ENCODE peak calls at places on chromosome 9, in seven cellular contexts. One of them, this sample, is unnamed.
A peak's percentile ranks its signal among the peaks of the same experiment; 100 is the strongest.

GRCh38 chr9:120902286-120902685 is 24.3 kb downstream of the TRAF1 start:
- DNase-seq in GM23248: no peak
- DNase-seq in T-helper 2 cell: no peak
- DNase-seq in AG08395: no peak
- DNase-seq in aorta: no peak
- DNase-seq in stimulated activated CD4-positive, alpha-beta T cell treated with anti-CD3 and anti-CD28 coated beads, Interleukin-4, amount 100 ng/mL, for 24 hours: no peak
- DNase-seq in GDM1: no peak
- DNase-seq in this sample: no peak

GRCh38 chr9:135075234-135076142 is 12.0 kb upstream of the OLFM1 start:
- DNase-seq in T-helper 2 cell: no peak
- DNase-seq in aorta: no peak
- DNase-seq in GDM1: no peak
- DNase-seq in GM23248: peak; percentile 80
- DNase-seq in stimulated activated CD4-positive, alpha-beta T cell treated with anti-CD3 and anti-CD28 coated beads, Interleukin-4, amount 100 ng/mL, for 24 hours: no peak
- DNase-seq in AG08395: peak; percentile 76
- DNase-seq in this sample: no peak

GRCh38 chr9:134220311-134220710 is 55.9 kb upstream of the RNU6ATAC start:
- DNase-seq in GDM1: no peak
- DNase-seq in stimulated activated CD4-positive, alpha-beta T cell treated with anti-CD3 and anti-CD28 coated beads, Interleukin-4, amount 100 ng/mL, for 24 hours: no peak
- DNase-seq in AG08395: no peak
- DNase-seq in GM23248: no peak
- DNase-seq in aorta: peak; percentile 9
- DNase-seq in T-helper 2 cell: no peak
- DNase-seq in this sample: no peak

GRCh38 chr9:7237473-7238243 is 479.9 kb downstream of the KDM4C start:
- DNase-seq in AG08395: peak; percentile 65
- DNase-seq in GDM1: no peak
- DNase-seq in GM23248: peak; percentile 64
- DNase-seq in T-helper 2 cell: no peak
- DNase-seq in stimulated activated CD4-positive, alpha-beta T cell treated with anti-CD3 and anti-CD28 coated beads, Interleukin-4, amount 100 ng/mL, for 24 hours: no peak
- DNase-seq in aorta: no peak
- DNase-seq in this sample: peak; percentile 22

GRCh38 chr9:69637801-69638200 is 34.4 kb downstream of the APBA1 start:
- DNase-seq in GM23248: peak; percentile 85
- DNase-seq in GDM1: no peak
- DNase-seq in T-helper 2 cell: no peak
- DNase-seq in stimulated activated CD4-positive, alpha-beta T cell treated with anti-CD3 and anti-CD28 coated beads, Interleukin-4, amount 100 ng/mL, for 24 hours: no peak
- DNase-seq in AG08395: peak; percentile 67
- DNase-seq in aorta: no peak
- DNase-seq in this sample: peak; percentile 9

GRCh38 chr9:16870606-16871357 is at the start of gene BNC2:
- DNase-seq in T-helper 2 cell: no peak
- DNase-seq in stimulated activated CD4-positive, alpha-beta T cell treated with anti-CD3 and anti-CD28 coated beads, Interleukin-4, amount 100 ng/mL, for 24 hours: no peak
- DNase-seq in GDM1: no peak
- DNase-seq in aorta: peak; percentile 81
- DNase-seq in AG08395: peak; percentile 49
- DNase-seq in GM23248: peak; percentile 75
- DNase-seq in this sample: no peak

GRCh38 chr9:128072144-128073021 is 4.4 kb downstream of the SLC25A25 start:
- DNase-seq in GDM1: no peak
- DNase-seq in GM23248: peak; percentile 85
- DNase-seq in AG08395: no peak
- DNase-seq in T-helper 2 cell: peak; percentile 33
- DNase-seq in stimulated activated CD4-positive, alpha-beta T cell treated with anti-CD3 and anti-CD28 coated beads, Interleukin-4, amount 100 ng/mL, for 24 hours: peak; percentile 68
- DNase-seq in aorta: peak; percentile 92
- DNase-seq in this sample: peak; percentile 67

GRCh38 chr9:4933177-4933576 is 51.9 kb upstream of the JAK2 start:
- DNase-seq in AG08395: peak; percentile 4
- DNase-seq in stimulated activated CD4-positive, alpha-beta T cell treated with anti-CD3 and anti-CD28 coated beads, Interleukin-4, amount 100 ng/mL, for 24 hours: no peak
- DNase-seq in GM23248: peak; percentile 49
- DNase-seq in aorta: no peak
- DNase-seq in T-helper 2 cell: no peak
- DNase-seq in GDM1: no peak
- DNase-seq in this sample: no peak

GRCh38 chr9:99973455-99973854 is 67.0 kb downstream of the STX17 start:
- DNase-seq in AG08395: no peak
- DNase-seq in stimulated activated CD4-positive, alpha-beta T cell treated with anti-CD3 and anti-CD28 coated beads, Interleukin-4, amount 100 ng/mL, for 24 hours: no peak
- DNase-seq in aorta: no peak
- DNase-seq in GM23248: no peak
- DNase-seq in GDM1: no peak
- DNase-seq in T-helper 2 cell: no peak
- DNase-seq in this sample: no peak

GRCh38 chr9:104872959-104873850 is 54.8 kb downstream of the ABCA1 start:
- DNase-seq in GM23248: peak; percentile 95
- DNase-seq in GDM1: peak; percentile 26
- DNase-seq in T-helper 2 cell: no peak
- DNase-seq in AG08395: peak; percentile 88
- DNase-seq in stimulated activated CD4-positive, alpha-beta T cell treated with anti-CD3 and anti-CD28 coated beads, Interleukin-4, amount 100 ng/mL, for 24 hours: no peak
- DNase-seq in aorta: peak; percentile 65
- DNase-seq in this sample: peak; percentile 90

GRCh38 chr9:134284273-134284672 is 42.0 kb upstream of the RXRA start:
- DNase-seq in AG08395: no peak
- DNase-seq in T-helper 2 cell: no peak
- DNase-seq in GM23248: peak; percentile 19
- DNase-seq in GDM1: no peak
- DNase-seq in aorta: no peak
- DNase-seq in stimulated activated CD4-positive, alpha-beta T cell treated with anti-CD3 and anti-CD28 coated beads, Interleukin-4, amount 100 ng/mL, for 24 hours: no peak
- DNase-seq in this sample: peak; percentile 70

GRCh38 chr9:1235650-1236401 is 185.7 kb downstream of the DMRT2 start:
- DNase-seq in GM23248: no peak
- DNase-seq in stimulated activated CD4-positive, alpha-beta T cell treated with anti-CD3 and anti-CD28 coated beads, Interleukin-4, amount 100 ng/mL, for 24 hours: no peak
- DNase-seq in GDM1: no peak
- DNase-seq in AG08395: no peak
- DNase-seq in T-helper 2 cell: no peak
- DNase-seq in aorta: no peak
- DNase-seq in this sample: no peak

GRCh38 chr9:71819115-71819739 is 50.9 kb upstream of the CEMIP2 start:
- DNase-seq in T-helper 2 cell: peak; percentile 15
- DNase-seq in stimulated activated CD4-positive, alpha-beta T cell treated with anti-CD3 and anti-CD28 coated beads, Interleukin-4, amount 100 ng/mL, for 24 hours: peak; percentile 62
- DNase-seq in GM23248: peak; percentile 53
- DNase-seq in GDM1: no peak
- DNase-seq in aorta: no peak
- DNase-seq in AG08395: peak; percentile 35
- DNase-seq in this sample: peak; percentile 56

GRCh38 chr9:12740845-12741244 is 34.0 kb upstream of the LURAP1L start:
- DNase-seq in AG08395: no peak
- DNase-seq in GDM1: no peak
- DNase-seq in aorta: no peak
- DNase-seq in T-helper 2 cell: no peak
- DNase-seq in stimulated activated CD4-positive, alpha-beta T cell treated with anti-CD3 and anti-CD28 coated beads, Interleukin-4, amount 100 ng/mL, for 24 hours: no peak
- DNase-seq in GM23248: peak; percentile 72
- DNase-seq in this sample: peak; percentile 23

GRCh38 chr9:125409637-125410521 is 148.3 kb downstream of the GAPVD1 start:
- DNase-seq in stimulated activated CD4-positive, alpha-beta T cell treated with anti-CD3 and anti-CD28 coated beads, Interleukin-4, amount 100 ng/mL, for 24 hours: peak; percentile 57
- DNase-seq in GM23248: peak; percentile 42
- DNase-seq in AG08395: peak; percentile 59
- DNase-seq in T-helper 2 cell: no peak
- DNase-seq in aorta: peak; percentile 38
- DNase-seq in GDM1: no peak
- DNase-seq in this sample: peak; percentile 26

GRCh38 chr9:134405527-134405926 is 79.3 kb downstream of the RXRA start:
- DNase-seq in T-helper 2 cell: no peak
- DNase-seq in GDM1: peak; percentile 50
- DNase-seq in aorta: no peak
- DNase-seq in stimulated activated CD4-positive, alpha-beta T cell treated with anti-CD3 and anti-CD28 coated beads, Interleukin-4, amount 100 ng/mL, for 24 hours: no peak
- DNase-seq in GM23248: no peak
- DNase-seq in AG08395: no peak
- DNase-seq in this sample: no peak

GRCh38 chr9:123550797-123551196 is 194.8 kb downstream of the CRB2 start:
- DNase-seq in stimulated activated CD4-positive, alpha-beta T cell treated with anti-CD3 and anti-CD28 coated beads, Interleukin-4, amount 100 ng/mL, for 24 hours: no peak
- DNase-seq in aorta: no peak
- DNase-seq in T-helper 2 cell: no peak
- DNase-seq in AG08395: no peak
- DNase-seq in GDM1: no peak
- DNase-seq in GM23248: no peak
- DNase-seq in this sample: no peak

GRCh38 chr9:90925581-90926257 is 124.1 kb downstream of the SYK start:
- DNase-seq in GDM1: no peak
- DNase-seq in AG08395: peak; percentile 84
- DNase-seq in stimulated activated CD4-positive, alpha-beta T cell treated with anti-CD3 and anti-CD28 coated beads, Interleukin-4, amount 100 ng/mL, for 24 hours: no peak
- DNase-seq in T-helper 2 cell: no peak
- DNase-seq in aorta: no peak
- DNase-seq in GM23248: peak; percentile 73
- DNase-seq in this sample: peak; percentile 23

GRCh38 chr9:96126321-96126881 is 175.6 kb downstream of the HSD17B3 start:
- DNase-seq in T-helper 2 cell: no peak
- DNase-seq in stimulated activated CD4-positive, alpha-beta T cell treated with anti-CD3 and anti-CD28 coated beads, Interleukin-4, amount 100 ng/mL, for 24 hours: no peak
- DNase-seq in aorta: no peak
- DNase-seq in AG08395: no peak
- DNase-seq in GM23248: no peak
- DNase-seq in GDM1: no peak
- DNase-seq in this sample: no peak

GRCh38 chr9:125332527-125332926 is 70.9 kb downstream of the GAPVD1 start:
- DNase-seq in stimulated activated CD4-positive, alpha-beta T cell treated with anti-CD3 and anti-CD28 coated beads, Interleukin-4, amount 100 ng/mL, for 24 hours: peak; percentile 37
- DNase-seq in aorta: no peak
- DNase-seq in T-helper 2 cell: no peak
- DNase-seq in AG08395: no peak
- DNase-seq in GM23248: no peak
- DNase-seq in GDM1: no peak
- DNase-seq in this sample: no peak

GRCh38 chr9:1676771-1677170 is 338.4 kb upstream of the SMARCA2 start:
- DNase-seq in AG08395: no peak
- DNase-seq in GDM1: no peak
- DNase-seq in T-helper 2 cell: no peak
- DNase-seq in GM23248: no peak
- DNase-seq in aorta: no peak
- DNase-seq in stimulated activated CD4-positive, alpha-beta T cell treated with anti-CD3 and anti-CD28 coated beads, Interleukin-4, amount 100 ng/mL, for 24 hours: no peak
- DNase-seq in this sample: no peak

GRCh38 chr9:120486835-120487234 is 93.1 kb downstream of the CDK5RAP2 start:
- DNase-seq in GM23248: no peak
- DNase-seq in stimulated activated CD4-positive, alpha-beta T cell treated with anti-CD3 and anti-CD28 coated beads, Interleukin-4, amount 100 ng/mL, for 24 hours: no peak
- DNase-seq in GDM1: no peak
- DNase-seq in T-helper 2 cell: no peak
- DNase-seq in aorta: no peak
- DNase-seq in AG08395: no peak
- DNase-seq in this sample: no peak

GRCh38 chr9:97924386-97924785 is 2.1 kb upstream of the TRMO start:
- DNase-seq in GM23248: no peak
- DNase-seq in aorta: no peak
- DNase-seq in GDM1: peak; percentile 58
- DNase-seq in stimulated activated CD4-positive, alpha-beta T cell treated with anti-CD3 and anti-CD28 coated beads, Interleukin-4, amount 100 ng/mL, for 24 hours: no peak
- DNase-seq in T-helper 2 cell: no peak
- DNase-seq in AG08395: no peak
- DNase-seq in this sample: no peak

GRCh38 chr9:92424340-92424739 is at the start of gene OMD:
- DNase-seq in GDM1: no peak
- DNase-seq in T-helper 2 cell: no peak
- DNase-seq in AG08395: no peak
- DNase-seq in GM23248: peak; percentile 22
- DNase-seq in stimulated activated CD4-positive, alpha-beta T cell treated with anti-CD3 and anti-CD28 coated beads, Interleukin-4, amount 100 ng/mL, for 24 hours: no peak
- DNase-seq in aorta: no peak
- DNase-seq in this sample: no peak

GRCh38 chr9:107711528-107711927 is 222.0 kb upstream of the KLF4 start:
- DNase-seq in T-helper 2 cell: no peak
- DNase-seq in GM23248: peak; percentile 85
- DNase-seq in aorta: peak; percentile 65
- DNase-seq in GDM1: no peak
- DNase-seq in stimulated activated CD4-positive, alpha-beta T cell treated with anti-CD3 and anti-CD28 coated beads, Interleukin-4, amount 100 ng/mL, for 24 hours: no peak
- DNase-seq in AG08395: peak; percentile 85
- DNase-seq in this sample: peak; percentile 98

GRCh38 chr9:114906922-114907571 is 23.3 kb downstream of the TNFSF8 start:
- DNase-seq in GDM1: peak; percentile 25
- DNase-seq in T-helper 2 cell: no peak
- DNase-seq in aorta: no peak
- DNase-seq in stimulated activated CD4-positive, alpha-beta T cell treated with anti-CD3 and anti-CD28 coated beads, Interleukin-4, amount 100 ng/mL, for 24 hours: no peak
- DNase-seq in GM23248: peak; percentile 72
- DNase-seq in AG08395: peak; percentile 51
- DNase-seq in this sample: peak; percentile 50

GRCh38 chr9:79490657-79491250 is 81.0 kb upstream of the TLE4 start:
- DNase-seq in aorta: no peak
- DNase-seq in stimulated activated CD4-positive, alpha-beta T cell treated with anti-CD3 and anti-CD28 coated beads, Interleukin-4, amount 100 ng/mL, for 24 hours: no peak
- DNase-seq in GM23248: no peak
- DNase-seq in AG08395: no peak
- DNase-seq in T-helper 2 cell: no peak
- DNase-seq in GDM1: no peak
- DNase-seq in this sample: peak; percentile 10

GRCh38 chr9:129597355-129598088 is 23.4 kb downstream of the C9orf50 start:
- DNase-seq in GM23248: peak; percentile 80
- DNase-seq in GDM1: no peak
- DNase-seq in aorta: peak; percentile 81
- DNase-seq in T-helper 2 cell: no peak
- DNase-seq in stimulated activated CD4-positive, alpha-beta T cell treated with anti-CD3 and anti-CD28 coated beads, Interleukin-4, amount 100 ng/mL, for 24 hours: no peak
- DNase-seq in AG08395: peak; percentile 69
- DNase-seq in this sample: no peak

GRCh38 chr9:137680445-137681358 is 61.9 kb downstream of the EHMT1 start:
- DNase-seq in GDM1: no peak
- DNase-seq in GM23248: no peak
- DNase-seq in stimulated activated CD4-positive, alpha-beta T cell treated with anti-CD3 and anti-CD28 coated beads, Interleukin-4, amount 100 ng/mL, for 24 hours: no peak
- DNase-seq in aorta: no peak
- DNase-seq in T-helper 2 cell: no peak
- DNase-seq in AG08395: no peak
- DNase-seq in this sample: no peak

GRCh38 chr9:73038613-73039012 is 85.8 kb upstream of the ALDH1A1 start:
- DNase-seq in AG08395: peak; percentile 39
- DNase-seq in aorta: peak; percentile 54
- DNase-seq in GDM1: no peak
- DNase-seq in T-helper 2 cell: no peak
- DNase-seq in GM23248: peak; percentile 44
- DNase-seq in stimulated activated CD4-positive, alpha-beta T cell treated with anti-CD3 and anti-CD28 coated beads, Interleukin-4, amount 100 ng/mL, for 24 hours: no peak
- DNase-seq in this sample: peak; percentile 57

GRCh38 chr9:6757132-6757987 is at the start of gene KDM4C:
- DNase-seq in T-helper 2 cell: peak; percentile 91
- DNase-seq in GDM1: peak; percentile 95
- DNase-seq in GM23248: peak; percentile 98
- DNase-seq in aorta: peak; percentile 98
- DNase-seq in AG08395: peak; percentile 79
- DNase-seq in stimulated activated CD4-positive, alpha-beta T cell treated with anti-CD3 and anti-CD28 coated beads, Interleukin-4, amount 100 ng/mL, for 24 hours: peak; percentile 93
- DNase-seq in this sample: peak; percentile 95

GRCh38 chr9:82154573-82154972 is 166.0 kb downstream of the SPATA31D1 start:
- DNase-seq in aorta: no peak
- DNase-seq in T-helper 2 cell: no peak
- DNase-seq in GDM1: no peak
- DNase-seq in AG08395: no peak
- DNase-seq in GM23248: no peak
- DNase-seq in stimulated activated CD4-positive, alpha-beta T cell treated with anti-CD3 and anti-CD28 coated beads, Interleukin-4, amount 100 ng/mL, for 24 hours: no peak
- DNase-seq in this sample: no peak

GRCh38 chr9:38068616-38068865 is 486 bp downstream of the SHB start:
- DNase-seq in aorta: no peak
- DNase-seq in GM23248: peak; percentile 82
- DNase-seq in AG08395: peak; percentile 58
- DNase-seq in stimulated activated CD4-positive, alpha-beta T cell treated with anti-CD3 and anti-CD28 coated beads, Interleukin-4, amount 100 ng/mL, for 24 hours: peak; percentile 28
- DNase-seq in GDM1: no peak
- DNase-seq in T-helper 2 cell: peak; percentile 18
- DNase-seq in this sample: peak; percentile 55

GRCh38 chr9:114303571-114303970 is 19.3 kb upstream of the ORM1 start:
- DNase-seq in aorta: no peak
- DNase-seq in GM23248: no peak
- DNase-seq in AG08395: no peak
- DNase-seq in stimulated activated CD4-positive, alpha-beta T cell treated with anti-CD3 and anti-CD28 coated beads, Interleukin-4, amount 100 ng/mL, for 24 hours: no peak
- DNase-seq in GDM1: no peak
- DNase-seq in T-helper 2 cell: no peak
- DNase-seq in this sample: no peak

GRCh38 chr9:87684627-87685204 is 41.2 kb upstream of the CTSL start:
- DNase-seq in AG08395: peak; percentile 70
- DNase-seq in GM23248: peak; percentile 51
- DNase-seq in T-helper 2 cell: no peak
- DNase-seq in stimulated activated CD4-positive, alpha-beta T cell treated with anti-CD3 and anti-CD28 coated beads, Interleukin-4, amount 100 ng/mL, for 24 hours: no peak
- DNase-seq in GDM1: no peak
- DNase-seq in aorta: no peak
- DNase-seq in this sample: peak; percentile 70

This sample was measured in MCF 10A.